ENCODE peak calls at places on chromosome 6, in ten cellular contexts. O, N, K, Q, D, M, L, R, T and F are unnamed samples.

GRCh38 chr6:81304486-81304885 is 448.0 kb downstream of the TENT5A start:
- DNase-seq in O (no peak), N (no peak), K (no peak), Q (no peak), D (no peak), M (no peak), L (no peak), R (no peak), T (no peak), F (no peak)

GRCh38 chr6:15574023-15574422 is 88.8 kb downstream of the DTNBP1 start:
- DNase-seq in O (no peak), N (no peak), K (no peak), Q (no peak), D (no peak), M (no peak), L (no peak), R (no peak), T (no peak), F (no peak)

GRCh38 chr6:83804886-83805285 is 48.3 kb upstream of the RIPPLY2 start:
- DNase-seq in O (no peak), N (no peak), K (no peak), Q (no peak), D (no peak), M (no peak), L (no peak), R (no peak), T (no peak), F (no peak)

GRCh38 chr6:6975395-6976111 is 132.2 kb upstream of the RREB1 start:
- DNase-seq in O (no peak), N (no peak), K (peak; percentile 69), Q (no peak), D (peak; percentile 76), M (no peak), L (no peak), R (no peak), T (no peak), F (no peak)

GRCh38 chr6:113856011-113856551 is 1.1 kb upstream of the MARCKS start:
- DNase-seq in O (peak; percentile 40), N (no peak), K (peak; percentile 9), Q (peak; percentile 23), D (no peak), M (no peak), L (peak; percentile 52), R (peak; percentile 61), T (peak; percentile 35), F (no peak)

GRCh38 chr6:160084198-160084776 is 37.3 kb upstream of the SLC22A1 start:
- DNase-seq in O (no peak), N (no peak), K (no peak), Q (no peak), D (no peak), M (no peak), L (no peak), R (no peak), T (no peak), F (no peak)

GRCh38 chr6:160030103-160030502 is 61.2 kb downstream of the IGF2R start:
- DNase-seq in O (peak; percentile 91), N (no peak), K (peak; percentile 93), Q (no peak), D (peak; percentile 95), M (peak; percentile 91), L (peak; percentile 86), R (peak; percentile 50), T (peak; percentile 83), F (peak; percentile 90)

GRCh38 chr6:5302995-5303622 is 41.8 kb downstream of the FARS2 start:
- DNase-seq in O (peak; percentile 20), N (peak; percentile 32), K (peak; percentile 23), Q (peak; percentile 33), D (peak; percentile 61), M (no peak), L (peak; percentile 80), R (peak; percentile 90), T (peak; percentile 59), F (no peak)

GRCh38 chr6:90079555-90080490 is 185.6 kb downstream of the GJA10 start:
- DNase-seq in O (no peak), N (no peak), K (no peak), Q (no peak), D (no peak), M (no peak), L (no peak), R (no peak), T (no peak), F (no peak)

GRCh38 chr6:126175251-126175650 is 164.7 kb upstream of the CENPW start:
- DNase-seq in O (no peak), N (no peak), K (no peak), Q (no peak), D (no peak), M (no peak), L (no peak), R (no peak), T (no peak), F (no peak)

GRCh38 chr6:9481292-9482029 is 933.4 kb downstream of the TFAP2A start:
- DNase-seq in O (no peak), N (no peak), K (no peak), Q (no peak), D (no peak), M (no peak), L (no peak), R (no peak), T (no peak), F (no peak)

GRCh38 chr6:7615611-7616383 is 25.8 kb downstream of the SNRNP48 start:
- DNase-seq in O (peak; percentile 34), N (peak; percentile 11), K (peak; percentile 54), Q (peak; percentile 18), D (no peak), M (no peak), L (peak; percentile 75), R (peak; percentile 80), T (no peak), F (no peak)

GRCh38 chr6:116158641-116159040 is 32.7 kb upstream of the COL10A1 start:
- DNase-seq in O (no peak), N (no peak), K (no peak), Q (no peak), D (no peak), M (no peak), L (no peak), R (no peak), T (no peak), F (no peak)

GRCh38 chr6:147205690-147206600 is 1.7 kb downstream of the STXBP5 start:
- DNase-seq in O (no peak), N (no peak), K (no peak), Q (no peak), D (no peak), M (no peak), L (no peak), R (no peak), T (peak; percentile 52), F (no peak)

GRCh38 chr6:89242574-89243330 is 25.6 kb upstream of the GABRR1 start:
- DNase-seq in O (no peak), N (no peak), K (peak; percentile 11), Q (peak; percentile 25), D (no peak), M (no peak), L (peak; percentile 72), R (peak; percentile 55), T (no peak), F (no peak)

GRCh38 chr6:166656269-166657206 is 29.5 kb upstream of the RPS6KA2 start:
- DNase-seq in O (peak; percentile 87), N (no peak), K (no peak), Q (no peak), D (no peak), M (no peak), L (peak; percentile 15), R (peak; percentile 66), T (no peak), F (no peak)

GRCh38 chr6:100230976-100231316 is 233.8 kb downstream of the SIM1 start:
- DNase-seq in O (no peak), N (no peak), K (no peak), Q (no peak), D (no peak), M (no peak), L (no peak), R (no peak), T (no peak), F (no peak)

GRCh38 chr6:28758046-28758817 is 165.6 kb downstream of the TRIM27 start:
- DNase-seq in O (peak; percentile 64), N (no peak), K (no peak), Q (peak; percentile 25), D (no peak), M (no peak), L (peak; percentile 25), R (peak; percentile 92), T (no peak), F (no peak)

GRCh38 chr6:116779569-116780164 is 14.1 kb upstream of the FAM162B start:
- DNase-seq in O (no peak), N (no peak), K (no peak), Q (peak; percentile 6), D (no peak), M (no peak), L (peak; percentile 70), R (no peak), T (no peak), F (no peak)

GRCh38 chr6:11039040-11039439 is 5.1 kb downstream of the ELOVL2 start:
- DNase-seq in O (no peak), N (no peak), K (no peak), Q (no peak), D (no peak), M (no peak), L (no peak), R (no peak), T (no peak), F (no peak)
- H3K27ac ChIP-seq in O (no peak overlapping the region), N (no peak overlapping the region), K (no peak overlapping the region), Q (peak overlapping the region; percentile 22), D (no peak overlapping the region), M (no peak overlapping the region), L (no peak overlapping the region), R (no peak overlapping the region), T (no peak overlapping the region), F (no peak overlapping the region)

GRCh38 chr6:37732688-37733087 is 35.0 kb upstream of the MDGA1 start:
- DNase-seq in O (no peak), N (no peak), K (no peak), Q (no peak), D (no peak), M (no peak), L (no peak), R (peak; percentile 75), T (no peak), F (no peak)
- TF ChIP-seq CTCF in O (no peak), N (no peak), K (no peak), Q (no peak), D (no peak), M (no peak), L (no peak), R (peak; percentile 55), T (no peak), F (no peak)

DNA sequence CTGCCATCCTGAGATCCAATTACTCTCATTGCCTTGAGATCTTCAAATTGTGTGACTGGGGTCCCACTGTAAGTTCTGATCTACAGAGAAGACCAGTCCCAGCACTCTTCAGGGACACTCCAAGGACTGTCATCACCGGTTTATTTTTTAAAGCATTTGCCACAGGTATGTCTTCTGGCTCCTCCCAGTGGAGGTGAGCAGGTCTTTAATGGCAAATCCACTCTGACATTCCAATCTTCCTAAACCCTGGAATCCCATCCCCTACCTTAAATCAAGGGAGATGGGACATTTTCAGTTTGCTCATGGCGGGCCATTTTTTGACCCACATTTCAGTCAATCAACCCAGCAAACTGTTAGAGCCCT is 35.2 kb upstream of the IYD start:
- DNase-seq in O (no peak), N (no peak), K (no peak), Q (no peak), D (no peak), M (no peak), L (no peak), R (no peak), T (no peak), F (no peak)
- H3K9me3 ChIP-seq in O (no peaks in the 10 kb centered on the region), N (no peaks in the 10 kb centered on the region), K (no peaks in the 10 kb centered on the region), Q (no peaks in the 10 kb centered on the region), D (no peaks in the 10 kb centered on the region), M (no peaks in the 10 kb centered on the region), L (no peaks in the 10 kb centered on the region), R (no peaks in the 10 kb centered on the region), T (no peaks in the 10 kb centered on the region), F (no peaks in the 10 kb centered on the region)

GRCh38 chr6:45791600-45792168 is 224.0 kb downstream of the CLIC5 start:
- DNase-seq in O (no peak), N (no peak), K (no peak), Q (no peak), D (no peak), M (no peak), L (no peak), R (no peak), T (no peak), F (no peak)
- H3K27ac ChIP-seq in O (no peak overlapping the region), N (no peak overlapping the region), K (no peak overlapping the region), Q (no peak overlapping the region), D (no peak overlapping the region), M (no peak overlapping the region), L (no peak overlapping the region), R (no peak overlapping the region), T (no peak overlapping the region), F (no peak overlapping the region)